ENCODE peak calls at places on chromosomes 4 and X, in four cellular contexts. R, X, H and G are unnamed samples.

GRCh38 chr4:140718240-140718639 is 37.9 kb downstream of the TBC1D9 start:
- DNase-seq in R (no peak), X (no peak), H (no peak), G (no peak)

GRCh38 chr4:141427726-141428296 is 207.1 kb downstream of the ZNF330 start:
- DNase-seq in R (no peak), X (no peak), H (no peak), G (no peak)

GRCh38 chr4:81118086-81118485 is 87.6 kb downstream of the BMP3 start:
- DNase-seq in R (no peak), X (no peak), H (no peak), G (no peak)

GRCh38 chrX:23666282-23666681 is 1.0 kb upstream of the PRDX4 start:
- DNase-seq in R (no peak), X (no peak), H (no peak), G (no peak)

GRCh38 chr4:39631700-39632079 is 7.0 kb downstream of the SMIM14 start:
- DNase-seq in R (no peak), X (no peak), H (no peak), G (no peak)

GRCh38 chr4:15907430-15907829 is 31.1 kb downstream of the FGFBP1 start:
- DNase-seq in R (no peak), X (no peak), H (no peak), G (no peak)

GRCh38 chrX:12526296-12526695 is 264.9 kb upstream of the PRPS2 start:
- DNase-seq in R (no peak), X (no peak), H (no peak), G (peak; percentile 8)

GRCh38 chrX:153633607-153634180 is 13.3 kb upstream of the DUSP9 start:
- DNase-seq in R (no peak), X (no peak), H (no peak), G (no peak)

GRCh38 chr4:119044919-119045318 is 90.7 kb upstream of the MYOZ2 start:
- DNase-seq in R (no peak), X (no peak), H (no peak), G (no peak)
- H3K9ac ChIP-seq in R (no peak overlapping the region), X (no peak overlapping the region), H (no peak overlapping the region), G (no peak overlapping the region)

DNA sequence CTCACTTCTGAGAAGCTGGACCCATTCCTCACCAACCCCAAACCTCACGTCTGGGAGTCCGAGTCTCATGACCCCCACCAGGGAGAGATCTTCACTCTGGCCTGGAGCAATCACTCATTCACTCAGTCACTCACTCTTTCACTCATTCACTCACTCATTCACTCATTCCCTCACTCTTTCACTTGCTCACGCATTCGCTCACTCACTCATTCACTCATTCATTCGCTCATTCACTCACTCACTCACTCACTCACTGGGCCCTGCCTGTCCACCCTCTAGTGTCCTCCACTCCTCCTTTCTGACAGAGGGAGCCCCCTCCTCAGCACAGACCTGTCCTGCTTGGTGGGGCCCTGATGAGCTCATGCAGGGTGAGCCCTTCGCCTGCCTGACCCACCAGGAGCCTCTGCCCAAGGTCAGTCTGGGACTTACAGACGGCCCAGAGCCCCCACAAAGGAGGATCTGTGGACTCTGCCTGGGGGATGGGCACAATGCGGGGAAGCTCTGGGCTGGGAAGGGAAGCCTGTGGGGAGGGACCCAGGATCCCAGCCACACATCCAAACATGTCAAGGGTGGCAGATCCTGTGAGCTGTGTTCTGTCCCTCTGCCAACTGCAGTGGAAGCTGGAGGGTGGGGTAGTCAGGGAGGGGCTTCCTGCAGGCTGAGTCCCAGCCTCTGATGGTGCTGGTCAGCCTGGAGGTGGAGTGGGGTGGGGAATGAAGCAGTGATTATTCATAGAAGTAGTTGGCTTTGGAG is 18.5 kb downstream of the CPZ start:
- DNase-seq in R (no peak), X (no peak), H (no peak), G (no peak)
- H3K36me3 ChIP-seq in R (peaks cover 3% of the 10 kb centered on the region), X (no peaks in the 10 kb centered on the region), H (no peaks in the 10 kb centered on the region), G (peaks cover 90% of the 10 kb centered on the region)

GRCh38 chr4:156771171-156771837 is 200.3 kb downstream of the PDGFC start:
- DNase-seq in R (no peak), X (no peak), H (peak; percentile 51), G (no peak)

GRCh38 chr4:156773648-156774357 is 197.8 kb downstream of the PDGFC start:
- DNase-seq in R (no peak), X (no peak), H (no peak), G (no peak)

GRCh38 chr4:156775803-156776202 is 195.8 kb downstream of the PDGFC start:
- DNase-seq in R (no peak), X (no peak), H (no peak), G (no peak)

GRCh38 chr4:156778093-156778492 is 193.5 kb downstream of the PDGFC start:
- DNase-seq in R (no peak), X (no peak), H (no peak), G (no peak)

GRCh38 chr4:156774422-156774821 is 197.2 kb downstream of the PDGFC start:
- DNase-seq in R (no peak), X (no peak), H (no peak), G (no peak)
- TF ChIP-seq ZNF274 in R (no peak), X (no peak), H (no peak), G (no peak)

GRCh38 chr4:74339501-74339900 is 25.4 kb upstream of the EREG start:
- DNase-seq in R (no peak), X (no peak), H (no peak), G (no peak)
- H3K9ac ChIP-seq in R (no peak overlapping the region), X (no peak overlapping the region), H (no peak overlapping the region), G (no peak overlapping the region)

DNA sequence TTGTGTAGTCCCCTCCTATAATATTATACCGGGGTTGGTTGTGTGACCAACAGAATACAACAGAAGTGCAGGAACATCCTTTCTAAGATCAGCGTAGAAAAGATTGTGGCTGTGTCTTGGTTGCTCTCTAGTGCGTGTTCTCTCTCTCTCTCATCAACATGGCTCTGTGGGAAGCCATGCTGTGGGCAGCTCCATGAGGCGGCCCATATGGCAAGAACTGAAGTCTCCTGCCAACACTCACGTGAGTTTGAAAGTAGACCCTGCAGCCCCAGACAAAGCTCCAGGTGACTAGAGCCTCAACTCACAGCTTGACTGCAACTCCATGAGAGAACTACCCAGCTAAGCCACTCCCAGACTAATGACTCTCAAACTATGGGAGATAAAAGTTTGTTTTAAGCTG is 118.7 kb downstream of the TSPAN5 start:
- DNase-seq in R (no peak), X (no peak), H (no peak), G (no peak)
- H3K36me3 ChIP-seq in R (no peaks in the 10 kb centered on the region), X (no peaks in the 10 kb centered on the region), H (no peaks in the 10 kb centered on the region), G (no peaks in the 10 kb centered on the region)